ENCODE peak calls at places on chromosomes 16 and 17, in six cellular contexts. I is CD4-positive, CD25-positive, alpha-beta regulatory T cell; B is heart left ventricle; H is HCT116; L is RWPE1; U is CD8-positive, alpha-beta T cell. J is an unnamed sample.

GRCh38 chr16:66510298-66510697 is 39.6 kb downstream of the TK2 start:
- DNase-seq in I (no peak), B (no peak), H (no peak), L (no peak), U (no peak), J (no peak)

GRCh38 chr17:73533127-73533526 is 111.1 kb downstream of the SDK2 start:
- DNase-seq in I (no peak), B (peak), H (no peak), L (no peak), U (no peak), J (peak)

GRCh38 chr16:84952335-84953050 is 58.8 kb downstream of the ZDHHC7 start:
- DNase-seq in I (peak), B (peak), H (peak), L (peak), U (peak), J (peak)

GRCh38 chr17:80471922-80472321 is 4.5 kb downstream of the NPTX1 start:
- DNase-seq in I (peak), B (no peak), H (no peak), L (no peak), U (no peak), J (no peak)

GRCh38 chr17:77318491-77319210 is 177.9 kb downstream of the SEC14L1 start:
- DNase-seq in I (no peak), B (peak), H (no peak), L (no peak), U (no peak), J (no peak)

GRCh38 chr16:30187971-30188561 is 4.7 kb downstream of the CORO1A start:
- DNase-seq in I (no peak), B (peak), H (no peak), L (no peak), U (no peak), J (no peak)

GRCh38 chr16:12754824-12755543 is 48.7 kb downstream of the CPPED1 start:
- DNase-seq in I (no peak), B (no peak), H (no peak), L (no peak), U (no peak), J (no peak)

GRCh38 chr16:67993207-67994036 is 5.9 kb downstream of the DPEP2 start:
- DNase-seq in I (peak), B (peak), H (peak), L (peak), U (peak), J (peak)

GRCh38 chr17:65085397-65085796 is 28.9 kb upstream of the GNA13 start:
- DNase-seq in I (peak), B (no peak), H (no peak), L (no peak), U (no peak), J (no peak)

GRCh38 chr16:74667215-74667765 is 613 bp upstream of the RFWD3 start:
- DNase-seq in I (peak), B (no peak), H (no peak), L (peak), U (no peak), J (no peak)

GRCh38 chr17:27222515-27222914 is 71.4 kb upstream of the WSB1 start:
- DNase-seq in I (no peak), B (no peak), H (no peak), L (no peak), U (no peak), J (no peak)

GRCh38 chr17:2017274-2017941 is 7.7 kb downstream of the RTN4RL1 start:
- DNase-seq in I (no peak), B (no peak), H (no peak), L (no peak), U (no peak), J (peak)

GRCh38 chr16:3637371-3637923 is 17.0 kb upstream of the DNASE1 start:
- DNase-seq in I (peak), B (no peak), H (no peak), L (no peak), U (no peak), J (no peak)

GRCh38 chr17:16434662-16435061 is 19.3 kb downstream of the TRPV2 start:
- DNase-seq in I (no peak), B (no peak), H (no peak), L (no peak), U (no peak), J (no peak)

GRCh38 chr17:28357061-28357900 is at the start of gene POLDIP2:
- DNase-seq in I (peak), B (peak), H (peak), L (peak), U (peak), J (peak)

GRCh38 chr16:48125888-48126287 is 29.9 kb downstream of the ABCC12 start:
- DNase-seq in I (no peak), B (no peak), H (no peak), L (no peak), U (no peak), J (no peak)

GRCh38 chr16:21167360-21167759 is 8.9 kb downstream of the LDAF1 start:
- DNase-seq in I (no peak), B (no peak), H (peak), L (peak), U (no peak), J (no peak)

GRCh38 chr16:85046957-85047866 is 19.6 kb downstream of the KIAA0513 start:
- DNase-seq in I (peak), B (no peak), H (no peak), L (no peak), U (no peak), J (no peak)

GRCh38 chr17:17036520-17036998 is 5.7 kb upstream of the MPRIP start:
- DNase-seq in I (no peak), B (no peak), H (no peak), L (no peak), U (no peak), J (no peak)

GRCh38 chr17:40069751-40070643 is 7.2 kb downstream of the THRA start:
- DNase-seq in I (peak), B (peak), H (no peak), L (peak), U (no peak), J (peak)

GRCh38 chr16:54657709-54658102 is 273.0 kb upstream of the IRX5 start:
- DNase-seq in I (no peak), B (no peak), H (no peak), L (no peak), U (no peak), J (no peak)

GRCh38 chr17:51152766-51153209 is 571 bp upstream of the NME1 start:
- DNase-seq in I (no peak), B (no peak), H (no peak), L (no peak), U (no peak), J (no peak)

GRCh38 chr17:82582208-82582607 is 62.7 kb downstream of the FOXK2 start:
- DNase-seq in I (no peak), B (no peak), H (no peak), L (no peak), U (no peak), J (no peak)

GRCh38 chr17:27310548-27311110 is 16.7 kb downstream of the WSB1 start:
- DNase-seq in I (no peak), B (no peak), H (no peak), L (no peak), U (no peak), J (no peak)

GRCh38 chr16:83802135-83802534 is 5.6 kb upstream of the HSBP1 start:
- DNase-seq in I (no peak), B (no peak), H (no peak), L (peak), U (no peak), J (no peak)

GRCh38 chr17:73192219-73192893 is 499 bp upstream of the COG1 start:
- DNase-seq in I (peak), B (peak), H (peak), L (peak), U (no peak), J (peak)

GRCh38 chr16:31471875-31472558 is at the start of gene TGFB1I1:
- DNase-seq in I (no peak), B (peak), H (no peak), L (peak), U (no peak), J (no peak)

DNA sequence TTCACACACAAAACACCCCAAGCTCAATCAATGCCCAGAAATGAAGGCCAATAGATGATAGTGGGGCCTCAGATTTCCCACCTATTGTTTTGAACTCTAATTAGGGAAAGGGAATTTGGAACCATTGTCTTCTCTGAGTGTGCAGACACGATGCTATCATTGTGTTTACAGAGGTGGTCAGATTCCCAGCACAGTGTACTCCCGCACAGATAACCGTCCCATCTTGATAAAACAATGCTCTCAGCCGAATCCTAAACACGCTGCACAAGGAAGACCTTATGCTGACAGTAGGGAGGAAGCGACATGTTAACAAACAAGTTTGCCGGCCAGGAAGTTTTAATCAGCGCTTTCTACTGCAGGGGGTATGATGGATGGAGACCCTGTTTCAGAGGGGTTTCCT is 684.6 kb downstream of the MAF start:
- DNase-seq in I (no peak), B (no peak), H (no peak), L (no peak), U (no peak), J (no peak)
- H3K27ac ChIP-seq in I (no peak), B (no peak), H (no peak), L (no peak), U (no peak), J (no peak)

DNA sequence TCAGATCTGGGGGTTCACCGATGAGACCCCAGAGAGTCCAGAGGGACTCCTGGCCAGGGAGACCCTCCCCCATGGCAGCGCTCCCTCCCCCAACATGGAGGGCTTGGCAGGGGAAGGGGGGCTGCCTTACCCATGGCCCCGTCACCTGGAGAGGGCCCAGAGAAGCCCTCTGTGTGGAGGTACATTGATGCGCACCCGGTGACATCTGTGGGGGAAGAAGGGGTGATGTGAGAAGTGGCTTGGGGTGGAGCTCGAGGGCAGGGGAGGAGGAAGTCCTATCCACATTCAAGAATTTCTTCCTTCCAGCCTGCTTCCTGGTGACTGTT is 16.2 kb downstream of the ETV4 start:
- DNase-seq in I (no peak), B (no peak), H (no peak), L (no peak), U (no peak), J (no peak)
- H3K27ac ChIP-seq in I (no peak), B (peak), H (peak), L (peak), U (no peak), J (no peak)

DNA sequence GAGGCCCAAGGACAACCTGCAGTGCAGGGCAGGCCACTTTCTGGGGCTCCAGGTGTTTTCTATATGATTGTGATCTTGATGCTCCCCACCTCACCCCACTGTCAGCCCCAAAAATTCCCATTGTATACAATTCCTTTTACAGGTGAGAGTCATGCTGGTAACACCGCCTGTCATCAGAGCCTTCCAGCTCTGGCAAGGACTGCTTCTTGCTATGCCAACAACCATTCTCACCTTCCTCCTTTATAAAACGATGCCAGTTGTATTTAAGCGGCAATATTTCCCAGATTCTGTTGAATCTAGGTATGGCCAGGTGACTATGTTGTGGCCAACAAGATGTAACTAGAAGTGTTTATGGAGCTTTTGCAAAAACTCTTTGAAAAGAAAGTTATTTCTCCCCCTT is 30.4 kb upstream of the CALB2 start:
- DNase-seq in I (no peak), B (no peak), H (no peak), L (no peak), U (no peak), J (no peak)
- H3K27ac ChIP-seq in I (no peak), B (no peak), H (no peak), L (no peak), U (no peak), J (no peak)

GRCh38 chr17:41777579-41778188 is 8.8 kb downstream of the JUP start:
- DNase-seq in I (no peak), B (peak), H (no peak), L (peak), U (no peak), J (no peak)
- H3K27ac ChIP-seq in I (no peak), B (peak), H (peak), L (peak), U (no peak), J (peak)

J was measured in caudate nucleus.